ENCODE peak calls at places on chromosomes 12 and 14, in four cellular contexts. One of them, this sample, is unnamed.

GRCh38 chr14:72256055-72256454 is 323.8 kb downstream of the RGS6 start:
- DNase-seq in memory B cell: no peak
- DNase-seq in NCI-H1092 treated with DMSO at 0.1 percent for 48 hours: no peak
- DNase-seq in lung: no peak
- DNase-seq in this sample: no peak

GRCh38 chr12:65464930-65465329 is 186.4 kb downstream of the MSRB3 start:
- DNase-seq in memory B cell: no peak
- DNase-seq in NCI-H1092 treated with DMSO at 0.1 percent for 48 hours: no peak
- DNase-seq in lung: no peak
- DNase-seq in this sample: no peak

GRCh38 chr12:2163172-2163927 is 110.6 kb downstream of the CACNA1C start:
- DNase-seq in memory B cell: no peak
- DNase-seq in NCI-H1092 treated with DMSO at 0.1 percent for 48 hours: no peak
- DNase-seq in lung: peak; percentile 57
- DNase-seq in this sample: no peak

GRCh38 chr14:47567273-47567672 is 108.1 kb downstream of the MDGA2 start:
- DNase-seq in memory B cell: no peak
- DNase-seq in NCI-H1092 treated with DMSO at 0.1 percent for 48 hours: no peak
- DNase-seq in lung: no peak
- DNase-seq in this sample: no peak

GRCh38 chr14:88911811-88912210 is 87.4 kb downstream of the TTC8 start:
- DNase-seq in memory B cell: no peak
- DNase-seq in NCI-H1092 treated with DMSO at 0.1 percent for 48 hours: no peak
- DNase-seq in lung: no peak
- DNase-seq in this sample: no peak

GRCh38 chr12:131985145-131985875 is 35.6 kb downstream of the EP400 start:
- DNase-seq in memory B cell: no peak
- DNase-seq in NCI-H1092 treated with DMSO at 0.1 percent for 48 hours: no peak
- DNase-seq in lung: peak; percentile 41
- DNase-seq in this sample: no peak

GRCh38 chr14:61527325-61528100 is 167.8 kb upstream of the HIF1A start:
- DNase-seq in memory B cell: no peak
- DNase-seq in NCI-H1092 treated with DMSO at 0.1 percent for 48 hours: no peak
- DNase-seq in lung: no peak
- DNase-seq in this sample: no peak

GRCh38 chr12:101670007-101670671 is 27.3 kb upstream of the CHPT1 start:
- DNase-seq in memory B cell: peak; percentile 35
- DNase-seq in NCI-H1092 treated with DMSO at 0.1 percent for 48 hours: no peak
- DNase-seq in lung: peak; percentile 35
- DNase-seq in this sample: peak; percentile 53

GRCh38 chr12:64181504-64182291 is 40.4 kb downstream of the KICS2 start:
- DNase-seq in memory B cell: no peak
- DNase-seq in NCI-H1092 treated with DMSO at 0.1 percent for 48 hours: peak; percentile 15
- DNase-seq in lung: peak; percentile 36
- DNase-seq in this sample: no peak

GRCh38 chr12:15530361-15530760 is 208.1 kb downstream of the PTPRO start:
- DNase-seq in memory B cell: no peak
- DNase-seq in NCI-H1092 treated with DMSO at 0.1 percent for 48 hours: no peak
- DNase-seq in lung: no peak
- DNase-seq in this sample: no peak

GRCh38 chr12:62435337-62436163 is 31.1 kb upstream of the MON2 start:
- DNase-seq in memory B cell: peak; percentile 15
- DNase-seq in NCI-H1092 treated with DMSO at 0.1 percent for 48 hours: peak; percentile 4
- DNase-seq in lung: peak; percentile 49
- DNase-seq in this sample: no peak

GRCh38 chr12:34405286-34406227 is 383.3 kb downstream of the ALG10 start:
- DNase-seq in memory B cell: no peak
- DNase-seq in NCI-H1092 treated with DMSO at 0.1 percent for 48 hours: no peak
- DNase-seq in lung: peak; percentile 24
- DNase-seq in this sample: no peak